ENCODE peak calls at places on chromosomes 16 and 17, in seven cellular contexts. One of them, this sample, is unnamed.

GRCh38 chr16:57514891-57515600 is 21.3 kb downstream of the CCDC102A start:
- DNase-seq in IMR-90: no peak
- DNase-seq in spleen: peak
- DNase-seq in A549: no peak
- DNase-seq in ovary: no peak
- DNase-seq in tibial nerve: no peak
- DNase-seq in lower leg skin: no peak
- DNase-seq in this sample: no peak

GRCh38 chr17:36792849-36793248 is 144.4 kb upstream of the LHX1 start:
- DNase-seq in IMR-90: no peak
- DNase-seq in spleen: no peak
- DNase-seq in A549: no peak
- DNase-seq in ovary: no peak
- DNase-seq in tibial nerve: no peak
- DNase-seq in lower leg skin: no peak
- DNase-seq in this sample: no peak

GRCh38 chr17:15364615-15365014 is 23.2 kb upstream of the TEKT3 start:
- DNase-seq in IMR-90: no peak
- DNase-seq in spleen: no peak
- DNase-seq in A549: no peak
- DNase-seq in ovary: no peak
- DNase-seq in tibial nerve: peak
- DNase-seq in lower leg skin: peak
- DNase-seq in this sample: no peak

GRCh38 chr16:72203401-72203800 is 31.4 kb upstream of the PMFBP1 start:
- DNase-seq in IMR-90: peak
- DNase-seq in spleen: no peak
- DNase-seq in A549: no peak
- DNase-seq in ovary: no peak
- DNase-seq in tibial nerve: peak
- DNase-seq in lower leg skin: peak
- DNase-seq in this sample: peak

GRCh38 chr17:15909481-15909991 is 35.4 kb upstream of the ADORA2B start:
- DNase-seq in IMR-90: no peak
- DNase-seq in spleen: no peak
- DNase-seq in A549: peak
- DNase-seq in ovary: no peak
- DNase-seq in tibial nerve: no peak
- DNase-seq in lower leg skin: no peak
- DNase-seq in this sample: no peak

GRCh38 chr16:86601356-86601755 is 23.0 kb downstream of the FOXL1 start:
- DNase-seq in IMR-90: no peak
- DNase-seq in spleen: no peak
- DNase-seq in A549: no peak
- DNase-seq in ovary: no peak
- DNase-seq in tibial nerve: no peak
- DNase-seq in lower leg skin: no peak
- DNase-seq in this sample: no peak

GRCh38 chr17:71765437-71765836 is 355.4 kb upstream of the SOX9 start:
- DNase-seq in IMR-90: peak
- DNase-seq in spleen: no peak
- DNase-seq in A549: no peak
- DNase-seq in ovary: no peak
- DNase-seq in tibial nerve: no peak
- DNase-seq in lower leg skin: no peak
- DNase-seq in this sample: no peak

GRCh38 chr16:53159781-53160436 is 105.1 kb downstream of the CHD9 start:
- DNase-seq in IMR-90: peak
- DNase-seq in spleen: no peak
- DNase-seq in A549: peak
- DNase-seq in ovary: peak
- DNase-seq in tibial nerve: peak
- DNase-seq in lower leg skin: no peak
- DNase-seq in this sample: peak

GRCh38 chr17:29585080-29585751 is 4.2 kb downstream of the GIT1 start:
- DNase-seq in IMR-90: no peak
- DNase-seq in spleen: peak
- DNase-seq in A549: no peak
- DNase-seq in ovary: no peak
- DNase-seq in tibial nerve: no peak
- DNase-seq in lower leg skin: no peak
- DNase-seq in this sample: no peak

GRCh38 chr17:50111687-50112655 is 16.8 kb downstream of the PDK2 start:
- DNase-seq in IMR-90: no peak
- DNase-seq in spleen: no peak
- DNase-seq in A549: no peak
- DNase-seq in ovary: peak
- DNase-seq in tibial nerve: no peak
- DNase-seq in lower leg skin: no peak
- DNase-seq in this sample: no peak

GRCh38 chr16:82047374-82047773 is 12.3 kb downstream of the HSD17B2 start:
- DNase-seq in IMR-90: no peak
- DNase-seq in spleen: no peak
- DNase-seq in A549: no peak
- DNase-seq in ovary: no peak
- DNase-seq in tibial nerve: no peak
- DNase-seq in lower leg skin: no peak
- DNase-seq in this sample: no peak

GRCh38 chr17:9331512-9332163 is 244.0 kb downstream of the STX8 start:
- DNase-seq in IMR-90: no peak
- DNase-seq in spleen: no peak
- DNase-seq in A549: no peak
- DNase-seq in ovary: no peak
- DNase-seq in tibial nerve: no peak
- DNase-seq in lower leg skin: no peak
- DNase-seq in this sample: no peak

GRCh38 chr17:28133562-28133970 is 91.1 kb downstream of the NLK start:
- DNase-seq in IMR-90: peak
- DNase-seq in spleen: no peak
- DNase-seq in A549: no peak
- DNase-seq in ovary: no peak
- DNase-seq in tibial nerve: no peak
- DNase-seq in lower leg skin: no peak
- DNase-seq in this sample: peak

GRCh38 chr17:72474740-72475477 is 354.1 kb downstream of the SOX9 start:
- DNase-seq in IMR-90: no peak
- DNase-seq in spleen: peak
- DNase-seq in A549: no peak
- DNase-seq in ovary: no peak
- DNase-seq in tibial nerve: no peak
- DNase-seq in lower leg skin: no peak
- DNase-seq in this sample: no peak

GRCh38 chr17:19648475-19649406 is at the start of gene ALDH3A2:
- DNase-seq in IMR-90: peak
- DNase-seq in spleen: peak
- DNase-seq in A549: peak
- DNase-seq in ovary: peak
- DNase-seq in tibial nerve: peak
- DNase-seq in lower leg skin: peak
- DNase-seq in this sample: peak

GRCh38 chr17:3543453-3543852 is 14.2 kb downstream of the TRPV3 start:
- DNase-seq in IMR-90: no peak
- DNase-seq in spleen: no peak
- DNase-seq in A549: no peak
- DNase-seq in ovary: no peak
- DNase-seq in tibial nerve: no peak
- DNase-seq in lower leg skin: no peak
- DNase-seq in this sample: no peak

GRCh38 chr17:77472837-77473214 is 332.1 kb downstream of the SEC14L1 start:
- DNase-seq in IMR-90: no peak
- DNase-seq in spleen: no peak
- DNase-seq in A549: no peak
- DNase-seq in ovary: no peak
- DNase-seq in tibial nerve: no peak
- DNase-seq in lower leg skin: no peak
- DNase-seq in this sample: no peak

GRCh38 chr16:50265260-50265659 is 1.1 kb upstream of the ADCY7 start:
- DNase-seq in IMR-90: peak
- DNase-seq in spleen: peak
- DNase-seq in A549: no peak
- DNase-seq in ovary: no peak
- DNase-seq in tibial nerve: no peak
- DNase-seq in lower leg skin: no peak
- DNase-seq in this sample: no peak

DNA sequence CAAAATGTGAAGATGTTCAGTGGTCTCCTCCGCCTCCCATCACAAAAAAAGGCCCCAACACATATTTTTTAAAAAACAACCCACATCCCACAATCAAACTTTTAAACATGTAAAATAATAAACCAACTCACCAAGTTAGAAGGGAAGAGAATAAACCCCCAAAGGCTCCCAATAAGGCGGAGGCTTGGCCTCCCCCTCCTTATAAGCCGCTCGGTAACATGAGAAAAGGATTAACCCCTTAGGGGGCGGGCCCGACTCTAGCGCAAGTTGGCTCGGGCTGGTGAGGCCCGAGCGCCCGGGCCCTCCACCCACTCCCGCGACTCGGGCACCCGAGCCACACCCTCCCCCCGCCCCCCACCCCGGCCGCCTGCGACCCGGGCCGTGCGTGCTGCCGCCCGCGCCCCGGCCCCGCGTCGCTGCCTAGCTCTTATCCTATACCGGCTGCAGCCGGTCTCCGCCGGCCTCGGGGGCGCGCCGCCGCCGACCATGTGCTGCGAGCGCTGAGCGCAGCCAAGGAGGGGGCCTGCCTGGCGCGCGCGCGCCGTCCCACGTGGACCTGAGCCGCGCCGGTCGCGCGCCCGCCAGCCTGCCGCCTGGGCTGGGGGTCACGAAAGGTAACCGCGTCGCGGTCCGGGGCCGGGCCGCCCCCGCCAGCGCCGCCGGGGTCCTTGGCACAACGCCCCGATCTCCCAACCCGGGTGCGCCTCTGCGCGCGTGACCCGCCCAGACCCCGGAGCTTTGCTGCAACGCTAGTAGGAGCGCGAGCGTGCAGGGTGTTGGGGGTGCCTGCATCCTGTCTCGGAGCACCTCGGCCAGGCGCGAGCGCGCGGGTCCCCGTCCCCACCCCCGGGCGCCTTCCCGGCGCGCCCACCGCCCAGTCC is at the start of the genes ARSG and SLC16A6:
- DNase-seq in IMR-90: peak
- DNase-seq in spleen: peak
- DNase-seq in A549: peak
- DNase-seq in ovary: peak
- DNase-seq in tibial nerve: no peak
- DNase-seq in lower leg skin: peak
- DNase-seq in this sample: peak
- TF ChIP-seq POLR2A in IMR-90: peak
- TF ChIP-seq POLR2A in spleen: no peak
- TF ChIP-seq POLR2A in A549: peak
- TF ChIP-seq POLR2A in ovary: no peak
- TF ChIP-seq POLR2A in tibial nerve: no peak
- TF ChIP-seq POLR2A in lower leg skin: no peak
- TF ChIP-seq POLR2A in this sample: no peak

GRCh38 chr16:23527961-23528634 is 17.8 kb upstream of the GGA2 start:
- DNase-seq in IMR-90: no peak
- DNase-seq in spleen: no peak
- DNase-seq in A549: no peak
- DNase-seq in ovary: no peak
- DNase-seq in tibial nerve: no peak
- DNase-seq in lower leg skin: no peak
- DNase-seq in this sample: no peak
- TF ChIP-seq POLR2A in IMR-90: no peak
- TF ChIP-seq POLR2A in spleen: no peak
- TF ChIP-seq POLR2A in A549: no peak
- TF ChIP-seq POLR2A in ovary: no peak
- TF ChIP-seq POLR2A in tibial nerve: no peak
- TF ChIP-seq POLR2A in lower leg skin: no peak
- TF ChIP-seq POLR2A in this sample: no peak

DNA sequence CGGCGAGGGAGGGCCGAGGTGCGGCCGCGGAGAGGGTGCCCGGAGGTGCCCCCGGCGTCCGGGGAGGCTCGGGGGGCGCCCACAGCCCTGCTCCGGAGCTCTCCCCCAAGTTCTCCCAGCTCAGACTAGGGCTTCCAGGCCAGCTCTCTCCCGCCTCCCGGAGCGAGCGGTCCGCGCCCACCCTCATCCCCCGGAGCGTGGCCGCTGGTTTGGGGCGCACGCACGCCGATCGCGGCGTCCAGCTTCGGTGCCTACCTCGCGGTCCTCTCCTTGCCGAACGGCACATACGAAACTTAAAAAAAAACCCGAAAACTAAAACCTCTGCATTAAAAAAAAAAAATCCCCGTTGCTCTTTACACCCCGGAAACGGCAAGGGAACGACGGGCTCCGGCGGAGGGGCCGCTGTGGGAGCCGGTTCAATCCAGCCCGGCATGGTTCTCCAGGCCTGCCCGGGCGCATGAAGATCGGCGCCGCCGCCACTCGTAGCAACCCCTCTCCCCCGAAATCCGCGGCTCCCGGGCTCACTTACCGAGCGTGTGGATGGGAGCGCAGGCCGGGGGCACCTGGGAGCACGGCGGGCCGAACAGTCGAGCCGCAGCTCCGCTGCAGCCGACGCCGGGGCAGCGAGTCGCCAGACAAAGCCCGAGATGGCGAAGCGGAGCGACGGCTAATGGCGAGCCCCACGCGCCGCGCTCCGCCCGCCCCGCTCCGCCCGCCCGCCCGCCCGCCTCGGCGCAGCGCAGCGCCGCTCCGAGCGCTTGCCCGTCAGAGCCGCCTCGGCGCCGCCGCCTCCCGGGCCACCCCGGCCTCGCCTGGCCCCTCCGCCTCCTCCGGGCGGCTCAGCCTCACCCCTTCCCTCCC is 966 bp upstream of the UBTF start:
- DNase-seq in IMR-90: peak
- DNase-seq in spleen: peak
- DNase-seq in A549: no peak
- DNase-seq in ovary: peak
- DNase-seq in tibial nerve: no peak
- DNase-seq in lower leg skin: no peak
- DNase-seq in this sample: no peak
- TF ChIP-seq POLR2A in IMR-90: no peak
- TF ChIP-seq POLR2A in spleen: no peak
- TF ChIP-seq POLR2A in A549: peak
- TF ChIP-seq POLR2A in ovary: no peak
- TF ChIP-seq POLR2A in tibial nerve: no peak
- TF ChIP-seq POLR2A in lower leg skin: no peak
- TF ChIP-seq POLR2A in this sample: peak

GRCh38 chr16:30526137-30526822 is at the start of gene ZNF768:
- DNase-seq in IMR-90: no peak
- DNase-seq in spleen: peak
- DNase-seq in A549: peak
- DNase-seq in ovary: peak
- DNase-seq in tibial nerve: no peak
- DNase-seq in lower leg skin: no peak
- DNase-seq in this sample: peak

GRCh38 chr16:30525844-30526136 is 576 bp downstream of the ZNF768 start:
- DNase-seq in IMR-90: no peak
- DNase-seq in spleen: no peak
- DNase-seq in A549: no peak
- DNase-seq in ovary: peak
- DNase-seq in tibial nerve: no peak
- DNase-seq in lower leg skin: no peak
- DNase-seq in this sample: no peak

GRCh38 chr16:30528799-30529457 is 2.6 kb upstream of the ZNF768 start:
- DNase-seq in IMR-90: no peak
- DNase-seq in spleen: no peak
- DNase-seq in A549: no peak
- DNase-seq in ovary: no peak
- DNase-seq in tibial nerve: no peak
- DNase-seq in lower leg skin: no peak
- DNase-seq in this sample: no peak

GRCh38 chr16:30527635-30528178 is 1.3 kb upstream of the ZNF768 start:
- DNase-seq in IMR-90: no peak
- DNase-seq in spleen: peak
- DNase-seq in A549: no peak
- DNase-seq in ovary: no peak
- DNase-seq in tibial nerve: no peak
- DNase-seq in lower leg skin: peak
- DNase-seq in this sample: no peak

GRCh38 chr16:30526823-30527634 is 663 bp upstream of the ZNF768 start:
- DNase-seq in IMR-90: peak
- DNase-seq in spleen: peak
- DNase-seq in A549: peak
- DNase-seq in ovary: peak
- DNase-seq in tibial nerve: peak
- DNase-seq in lower leg skin: peak
- DNase-seq in this sample: peak
- TF ChIP-seq POLR2A in IMR-90: peak
- TF ChIP-seq POLR2A in spleen: peak
- TF ChIP-seq POLR2A in A549: peak
- TF ChIP-seq POLR2A in ovary: peak
- TF ChIP-seq POLR2A in tibial nerve: peak
- TF ChIP-seq POLR2A in lower leg skin: no peak
- TF ChIP-seq POLR2A in this sample: no peak

This sample was measured in H54.